ENCODE peak calls at places on chromosome 13, in ten cellular contexts. One of them, this sample, is unnamed.

GRCh38 chr13:114230117-114230516 is 4.6 kb upstream of the CDC16 start:
- DNase-seq in 8988T: no peak
- DNase-seq in BJ: no peak
- DNase-seq in NCI-H1105 treated with DMSO at 0.1 percent for 48 hours: no peak
- DNase-seq in mammary epithelial cell: no peak
- DNase-seq in GM10248: no peak
- DNase-seq in T-helper 17 cell: no peak
- DNase-seq in colonic mucosa: no peak
- DNase-seq in Kasumi-1: no peak
- DNase-seq in NAMALWA: no peak
- DNase-seq in this sample: no peak

GRCh38 chr13:24288870-24289269 is 20.5 kb upstream of the C1QTNF9 start:
- DNase-seq in colonic mucosa: no peak
- DNase-seq in NCI-H1105 treated with DMSO at 0.1 percent for 48 hours: no peak
- DNase-seq in mammary epithelial cell: no peak
- DNase-seq in 8988T: no peak
- DNase-seq in GM10248: no peak
- DNase-seq in Kasumi-1: no peak
- DNase-seq in T-helper 17 cell: no peak
- DNase-seq in NAMALWA: no peak
- DNase-seq in BJ: peak
- DNase-seq in this sample: no peak

GRCh38 chr13:40629678-40630384 is 36.6 kb downstream of the FOXO1 start:
- DNase-seq in mammary epithelial cell: no peak
- DNase-seq in 8988T: no peak
- DNase-seq in NCI-H1105 treated with DMSO at 0.1 percent for 48 hours: no peak
- DNase-seq in colonic mucosa: no peak
- DNase-seq in T-helper 17 cell: no peak
- DNase-seq in Kasumi-1: no peak
- DNase-seq in NAMALWA: peak
- DNase-seq in BJ: no peak
- DNase-seq in GM10248: peak
- DNase-seq in this sample: no peak

GRCh38 chr13:59730026-59730425 is 433.7 kb downstream of the DIAPH3 start:
- DNase-seq in mammary epithelial cell: no peak
- DNase-seq in T-helper 17 cell: no peak
- DNase-seq in NCI-H1105 treated with DMSO at 0.1 percent for 48 hours: no peak
- DNase-seq in GM10248: no peak
- DNase-seq in NAMALWA: no peak
- DNase-seq in colonic mucosa: no peak
- DNase-seq in 8988T: no peak
- DNase-seq in Kasumi-1: no peak
- DNase-seq in BJ: no peak
- DNase-seq in this sample: no peak

GRCh38 chr13:97307544-97307881 is 85.4 kb downstream of the MBNL2 start:
- DNase-seq in mammary epithelial cell: no peak
- DNase-seq in 8988T: no peak
- DNase-seq in GM10248: no peak
- DNase-seq in Kasumi-1: no peak
- DNase-seq in NCI-H1105 treated with DMSO at 0.1 percent for 48 hours: no peak
- DNase-seq in T-helper 17 cell: no peak
- DNase-seq in NAMALWA: no peak
- DNase-seq in colonic mucosa: no peak
- DNase-seq in BJ: no peak
- DNase-seq in this sample: no peak

GRCh38 chr13:93259527-93260080 is 33.0 kb downstream of the GPC6 start:
- DNase-seq in Kasumi-1: no peak
- DNase-seq in NAMALWA: no peak
- DNase-seq in T-helper 17 cell: no peak
- DNase-seq in colonic mucosa: no peak
- DNase-seq in GM10248: no peak
- DNase-seq in 8988T: no peak
- DNase-seq in BJ: no peak
- DNase-seq in mammary epithelial cell: no peak
- DNase-seq in NCI-H1105 treated with DMSO at 0.1 percent for 48 hours: no peak
- DNase-seq in this sample: no peak

GRCh38 chr13:101529419-101529818 is 76.9 kb downstream of the ITGBL1 start:
- DNase-seq in mammary epithelial cell: peak
- DNase-seq in colonic mucosa: no peak
- DNase-seq in BJ: peak
- DNase-seq in NCI-H1105 treated with DMSO at 0.1 percent for 48 hours: no peak
- DNase-seq in T-helper 17 cell: no peak
- DNase-seq in 8988T: no peak
- DNase-seq in GM10248: no peak
- DNase-seq in NAMALWA: no peak
- DNase-seq in Kasumi-1: no peak
- DNase-seq in this sample: no peak

GRCh38 chr13:76239031-76239680 is 603.0 kb downstream of the LMO7 start:
- DNase-seq in NCI-H1105 treated with DMSO at 0.1 percent for 48 hours: no peak
- DNase-seq in T-helper 17 cell: no peak
- DNase-seq in NAMALWA: no peak
- DNase-seq in Kasumi-1: no peak
- DNase-seq in mammary epithelial cell: no peak
- DNase-seq in GM10248: no peak
- DNase-seq in 8988T: no peak
- DNase-seq in BJ: no peak
- DNase-seq in colonic mucosa: no peak
- DNase-seq in this sample: no peak

GRCh38 chr13:38686635-38687245 is at the start of gene FREM2:
- DNase-seq in mammary epithelial cell: peak
- DNase-seq in Kasumi-1: no peak
- DNase-seq in BJ: no peak
- DNase-seq in NAMALWA: no peak
- DNase-seq in T-helper 17 cell: no peak
- DNase-seq in NCI-H1105 treated with DMSO at 0.1 percent for 48 hours: peak
- DNase-seq in 8988T: peak
- DNase-seq in colonic mucosa: peak
- DNase-seq in GM10248: no peak
- DNase-seq in this sample: peak

GRCh38 chr13:98961204-98962105 is 16.4 kb downstream of the DOCK9 start:
- DNase-seq in colonic mucosa: no peak
- DNase-seq in GM10248: no peak
- DNase-seq in BJ: no peak
- DNase-seq in 8988T: no peak
- DNase-seq in mammary epithelial cell: peak
- DNase-seq in Kasumi-1: no peak
- DNase-seq in NCI-H1105 treated with DMSO at 0.1 percent for 48 hours: no peak
- DNase-seq in T-helper 17 cell: no peak
- DNase-seq in NAMALWA: no peak
- DNase-seq in this sample: no peak

GRCh38 chr13:41313659-41314197 is 2.7 kb downstream of the NAA16 start:
- DNase-seq in colonic mucosa: no peak
- DNase-seq in mammary epithelial cell: no peak
- DNase-seq in NCI-H1105 treated with DMSO at 0.1 percent for 48 hours: no peak
- DNase-seq in Kasumi-1: no peak
- DNase-seq in GM10248: no peak
- DNase-seq in NAMALWA: peak
- DNase-seq in 8988T: no peak
- DNase-seq in BJ: no peak
- DNase-seq in T-helper 17 cell: no peak
- DNase-seq in this sample: no peak

GRCh38 chr13:104105418-104106355 is 1039.5 kb upstream of the SLC10A2 start:
- DNase-seq in T-helper 17 cell: no peak
- DNase-seq in mammary epithelial cell: no peak
- DNase-seq in colonic mucosa: no peak
- DNase-seq in BJ: peak
- DNase-seq in 8988T: no peak
- DNase-seq in GM10248: no peak
- DNase-seq in NCI-H1105 treated with DMSO at 0.1 percent for 48 hours: no peak
- DNase-seq in NAMALWA: no peak
- DNase-seq in Kasumi-1: no peak
- DNase-seq in this sample: peak

GRCh38 chr13:113561417-113562084 is 23.0 kb upstream of the TFDP1 start:
- DNase-seq in 8988T: no peak
- DNase-seq in NCI-H1105 treated with DMSO at 0.1 percent for 48 hours: no peak
- DNase-seq in BJ: no peak
- DNase-seq in T-helper 17 cell: no peak
- DNase-seq in GM10248: no peak
- DNase-seq in Kasumi-1: no peak
- DNase-seq in mammary epithelial cell: no peak
- DNase-seq in NAMALWA: no peak
- DNase-seq in colonic mucosa: peak
- DNase-seq in this sample: no peak

GRCh38 chr13:50400930-50401553 is 385.8 kb downstream of the KCNRG start:
- DNase-seq in Kasumi-1: no peak
- DNase-seq in T-helper 17 cell: no peak
- DNase-seq in 8988T: no peak
- DNase-seq in colonic mucosa: no peak
- DNase-seq in NAMALWA: no peak
- DNase-seq in BJ: peak
- DNase-seq in mammary epithelial cell: peak
- DNase-seq in GM10248: no peak
- DNase-seq in NCI-H1105 treated with DMSO at 0.1 percent for 48 hours: no peak
- DNase-seq in this sample: no peak

GRCh38 chr13:27131202-27131623 is 40.4 kb downstream of the USP12 start:
- DNase-seq in Kasumi-1: no peak
- DNase-seq in NCI-H1105 treated with DMSO at 0.1 percent for 48 hours: no peak
- DNase-seq in 8988T: no peak
- DNase-seq in colonic mucosa: peak
- DNase-seq in mammary epithelial cell: peak
- DNase-seq in BJ: no peak
- DNase-seq in GM10248: peak
- DNase-seq in NAMALWA: peak
- DNase-seq in T-helper 17 cell: peak
- DNase-seq in this sample: no peak

GRCh38 chr13:20128459-20128927 is 32.4 kb downstream of the GJA3 start:
- DNase-seq in Kasumi-1: no peak
- DNase-seq in NCI-H1105 treated with DMSO at 0.1 percent for 48 hours: no peak
- DNase-seq in GM10248: no peak
- DNase-seq in BJ: no peak
- DNase-seq in colonic mucosa: peak
- DNase-seq in T-helper 17 cell: no peak
- DNase-seq in 8988T: no peak
- DNase-seq in mammary epithelial cell: no peak
- DNase-seq in NAMALWA: no peak
- DNase-seq in this sample: peak

GRCh38 chr13:21443171-21443570 is 15.9 kb downstream of the ZDHHC20 start:
- DNase-seq in 8988T: no peak
- DNase-seq in GM10248: no peak
- DNase-seq in mammary epithelial cell: no peak
- DNase-seq in BJ: no peak
- DNase-seq in NCI-H1105 treated with DMSO at 0.1 percent for 48 hours: no peak
- DNase-seq in NAMALWA: no peak
- DNase-seq in T-helper 17 cell: no peak
- DNase-seq in colonic mucosa: no peak
- DNase-seq in Kasumi-1: peak
- DNase-seq in this sample: no peak

GRCh38 chr13:48231948-48232347 is 1.1 kb upstream of the ITM2B start:
- DNase-seq in mammary epithelial cell: no peak
- DNase-seq in 8988T: no peak
- DNase-seq in NAMALWA: no peak
- DNase-seq in Kasumi-1: no peak
- DNase-seq in T-helper 17 cell: no peak
- DNase-seq in colonic mucosa: no peak
- DNase-seq in NCI-H1105 treated with DMSO at 0.1 percent for 48 hours: no peak
- DNase-seq in BJ: no peak
- DNase-seq in GM10248: no peak
- DNase-seq in this sample: no peak

GRCh38 chr13:51191743-51192142 is 30.5 kb upstream of the FAM124A start:
- DNase-seq in mammary epithelial cell: no peak
- DNase-seq in BJ: no peak
- DNase-seq in NAMALWA: no peak
- DNase-seq in 8988T: no peak
- DNase-seq in colonic mucosa: no peak
- DNase-seq in T-helper 17 cell: no peak
- DNase-seq in NCI-H1105 treated with DMSO at 0.1 percent for 48 hours: no peak
- DNase-seq in GM10248: no peak
- DNase-seq in Kasumi-1: no peak
- DNase-seq in this sample: no peak

GRCh38 chr13:92187378-92187989 is 789.1 kb downstream of the GPC5 start:
- DNase-seq in colonic mucosa: peak
- DNase-seq in GM10248: peak
- DNase-seq in Kasumi-1: peak
- DNase-seq in T-helper 17 cell: no peak
- DNase-seq in BJ: no peak
- DNase-seq in mammary epithelial cell: peak
- DNase-seq in NCI-H1105 treated with DMSO at 0.1 percent for 48 hours: peak
- DNase-seq in NAMALWA: peak
- DNase-seq in 8988T: no peak
- DNase-seq in this sample: no peak

GRCh38 chr13:40963927-40964326 is 55.2 kb downstream of the ELF1 start:
- DNase-seq in NCI-H1105 treated with DMSO at 0.1 percent for 48 hours: no peak
- DNase-seq in colonic mucosa: no peak
- DNase-seq in NAMALWA: no peak
- DNase-seq in mammary epithelial cell: peak
- DNase-seq in BJ: no peak
- DNase-seq in T-helper 17 cell: no peak
- DNase-seq in Kasumi-1: no peak
- DNase-seq in 8988T: no peak
- DNase-seq in GM10248: no peak
- DNase-seq in this sample: no peak

GRCh38 chr13:25879466-25879865 is 172.3 kb downstream of the SHISA2 start:
- DNase-seq in 8988T: no peak
- DNase-seq in NCI-H1105 treated with DMSO at 0.1 percent for 48 hours: no peak
- DNase-seq in colonic mucosa: no peak
- DNase-seq in mammary epithelial cell: no peak
- DNase-seq in Kasumi-1: no peak
- DNase-seq in BJ: no peak
- DNase-seq in NAMALWA: no peak
- DNase-seq in T-helper 17 cell: no peak
- DNase-seq in GM10248: no peak
- DNase-seq in this sample: no peak

GRCh38 chr13:52906122-52906903 is 57.9 kb upstream of the PCDH8 start:
- DNase-seq in NCI-H1105 treated with DMSO at 0.1 percent for 48 hours: peak
- DNase-seq in BJ: no peak
- DNase-seq in Kasumi-1: no peak
- DNase-seq in colonic mucosa: no peak
- DNase-seq in NAMALWA: no peak
- DNase-seq in T-helper 17 cell: no peak
- DNase-seq in GM10248: no peak
- DNase-seq in mammary epithelial cell: no peak
- DNase-seq in 8988T: no peak
- DNase-seq in this sample: no peak

GRCh38 chr13:107450931-107451330 is 764.4 kb downstream of the LIG4 start:
- DNase-seq in 8988T: no peak
- DNase-seq in Kasumi-1: peak
- DNase-seq in colonic mucosa: no peak
- DNase-seq in T-helper 17 cell: no peak
- DNase-seq in NAMALWA: no peak
- DNase-seq in GM10248: no peak
- DNase-seq in BJ: peak
- DNase-seq in mammary epithelial cell: no peak
- DNase-seq in NCI-H1105 treated with DMSO at 0.1 percent for 48 hours: no peak
- DNase-seq in this sample: no peak

GRCh38 chr13:48496796-48497195 is 36.1 kb downstream of the RCBTB2 start:
- DNase-seq in 8988T: no peak
- DNase-seq in NCI-H1105 treated with DMSO at 0.1 percent for 48 hours: no peak
- DNase-seq in GM10248: no peak
- DNase-seq in BJ: no peak
- DNase-seq in colonic mucosa: no peak
- DNase-seq in NAMALWA: no peak
- DNase-seq in Kasumi-1: no peak
- DNase-seq in mammary epithelial cell: no peak
- DNase-seq in T-helper 17 cell: no peak
- DNase-seq in this sample: no peak

GRCh38 chr13:23722726-23723453 is 152.7 kb downstream of the TNFRSF19 start:
- DNase-seq in NCI-H1105 treated with DMSO at 0.1 percent for 48 hours: no peak
- DNase-seq in mammary epithelial cell: no peak
- DNase-seq in GM10248: no peak
- DNase-seq in NAMALWA: no peak
- DNase-seq in BJ: no peak
- DNase-seq in T-helper 17 cell: no peak
- DNase-seq in colonic mucosa: no peak
- DNase-seq in Kasumi-1: no peak
- DNase-seq in 8988T: no peak
- DNase-seq in this sample: no peak

GRCh38 chr13:103210348-103210747 is 144.1 kb upstream of the SLC10A2 start:
- DNase-seq in mammary epithelial cell: no peak
- DNase-seq in Kasumi-1: no peak
- DNase-seq in 8988T: no peak
- DNase-seq in NCI-H1105 treated with DMSO at 0.1 percent for 48 hours: no peak
- DNase-seq in GM10248: no peak
- DNase-seq in T-helper 17 cell: no peak
- DNase-seq in NAMALWA: no peak
- DNase-seq in BJ: no peak
- DNase-seq in colonic mucosa: no peak
- DNase-seq in this sample: no peak

GRCh38 chr13:37383856-37384255 is 214.7 kb downstream of the POSTN start:
- DNase-seq in BJ: no peak
- DNase-seq in colonic mucosa: no peak
- DNase-seq in 8988T: no peak
- DNase-seq in T-helper 17 cell: no peak
- DNase-seq in GM10248: no peak
- DNase-seq in Kasumi-1: no peak
- DNase-seq in NAMALWA: no peak
- DNase-seq in mammary epithelial cell: no peak
- DNase-seq in NCI-H1105 treated with DMSO at 0.1 percent for 48 hours: no peak
- DNase-seq in this sample: no peak

This sample was measured in pancreas.